ENCODE peak calls at places on chromosomes 4 and X, in nine cellular contexts. One of them, this sample, is unnamed.

GRCh38 chr4:26061248-26061986 is 147.4 kb downstream of the SMIM20 start:
- DNase-seq in activated CD8-positive, alpha-beta T cell treated with anti-CD3 and anti-CD28 coated beads, Interleukin-2, amount 10 ng/mL, durations not matched to agents 7 days and 5 days: peak; percentile 51
- DNase-seq in NCI-H2107: no peak
- DNase-seq in spleen: no peak
- DNase-seq in H9: peak; percentile 72
- DNase-seq in tibial artery: no peak
- DNase-seq in cardiac muscle cell: peak; percentile 60
- DNase-seq in NCI-H1694: no peak
- DNase-seq in AG09319: no peak
- DNase-seq in this sample: peak; percentile 50

GRCh38 chrX:149527705-149528104 is 13.1 kb upstream of the EOLA1 start:
- DNase-seq in AG09319: no peak
- DNase-seq in H9: no peak
- DNase-seq in tibial artery: no peak
- DNase-seq in spleen: no peak
- DNase-seq in activated CD8-positive, alpha-beta T cell treated with anti-CD3 and anti-CD28 coated beads, Interleukin-2, amount 10 ng/mL, durations not matched to agents 7 days and 5 days: peak; percentile 47
- DNase-seq in NCI-H1694: peak; percentile 39
- DNase-seq in cardiac muscle cell: peak; percentile 24
- DNase-seq in NCI-H2107: no peak
- DNase-seq in this sample: peak; percentile 33

GRCh38 chr4:150136481-150136880 is 58.2 kb downstream of the DCLK2 start:
- DNase-seq in activated CD8-positive, alpha-beta T cell treated with anti-CD3 and anti-CD28 coated beads, Interleukin-2, amount 10 ng/mL, durations not matched to agents 7 days and 5 days: no peak
- DNase-seq in spleen: no peak
- DNase-seq in NCI-H1694: no peak
- DNase-seq in cardiac muscle cell: peak; percentile 44
- DNase-seq in AG09319: no peak
- DNase-seq in H9: no peak
- DNase-seq in tibial artery: no peak
- DNase-seq in NCI-H2107: no peak
- DNase-seq in this sample: peak; percentile 73

GRCh38 chr4:115970859-115971258 is 857.4 kb upstream of the NDST4 start:
- DNase-seq in NCI-H1694: no peak
- DNase-seq in spleen: no peak
- DNase-seq in cardiac muscle cell: no peak
- DNase-seq in tibial artery: no peak
- DNase-seq in AG09319: no peak
- DNase-seq in NCI-H2107: no peak
- DNase-seq in H9: no peak
- DNase-seq in activated CD8-positive, alpha-beta T cell treated with anti-CD3 and anti-CD28 coated beads, Interleukin-2, amount 10 ng/mL, durations not matched to agents 7 days and 5 days: no peak
- DNase-seq in this sample: no peak

GRCh38 chrX:30659421-30659820 is 6.2 kb downstream of the GK start:
- DNase-seq in spleen: no peak
- DNase-seq in NCI-H2107: no peak
- DNase-seq in tibial artery: no peak
- DNase-seq in AG09319: no peak
- DNase-seq in cardiac muscle cell: peak; percentile 85
- DNase-seq in H9: no peak
- DNase-seq in activated CD8-positive, alpha-beta T cell treated with anti-CD3 and anti-CD28 coated beads, Interleukin-2, amount 10 ng/mL, durations not matched to agents 7 days and 5 days: no peak
- DNase-seq in NCI-H1694: no peak
- DNase-seq in this sample: peak; percentile 64

GRCh38 chrX:64975989-64976672 is at the start of gene ZC4H2:
- DNase-seq in H9: peak; percentile 81
- DNase-seq in NCI-H1694: peak; percentile 66
- DNase-seq in cardiac muscle cell: peak; percentile 83
- DNase-seq in activated CD8-positive, alpha-beta T cell treated with anti-CD3 and anti-CD28 coated beads, Interleukin-2, amount 10 ng/mL, durations not matched to agents 7 days and 5 days: peak; percentile 75
- DNase-seq in AG09319: peak; percentile 30
- DNase-seq in NCI-H2107: no peak
- DNase-seq in spleen: peak; percentile 90
- DNase-seq in tibial artery: peak; percentile 69
- DNase-seq in this sample: peak; percentile 81

GRCh38 chr4:56979674-56980073 is 978 bp downstream of the POLR2B start:
- DNase-seq in NCI-H2107: no peak
- DNase-seq in NCI-H1694: no peak
- DNase-seq in AG09319: no peak
- DNase-seq in H9: peak; percentile 32
- DNase-seq in spleen: no peak
- DNase-seq in tibial artery: no peak
- DNase-seq in cardiac muscle cell: peak; percentile 42
- DNase-seq in activated CD8-positive, alpha-beta T cell treated with anti-CD3 and anti-CD28 coated beads, Interleukin-2, amount 10 ng/mL, durations not matched to agents 7 days and 5 days: peak; percentile 77
- DNase-seq in this sample: no peak

GRCh38 chr4:81337211-81337610 is 122.2 kb upstream of the PRKG2 start:
- DNase-seq in cardiac muscle cell: no peak
- DNase-seq in H9: no peak
- DNase-seq in tibial artery: no peak
- DNase-seq in activated CD8-positive, alpha-beta T cell treated with anti-CD3 and anti-CD28 coated beads, Interleukin-2, amount 10 ng/mL, durations not matched to agents 7 days and 5 days: no peak
- DNase-seq in AG09319: no peak
- DNase-seq in NCI-H2107: no peak
- DNase-seq in spleen: no peak
- DNase-seq in NCI-H1694: no peak
- DNase-seq in this sample: no peak

GRCh38 chrX:10106801-10107200 is 50.0 kb upstream of the CLCN4 start:
- DNase-seq in activated CD8-positive, alpha-beta T cell treated with anti-CD3 and anti-CD28 coated beads, Interleukin-2, amount 10 ng/mL, durations not matched to agents 7 days and 5 days: peak; percentile 73
- DNase-seq in spleen: peak; percentile 87
- DNase-seq in NCI-H2107: no peak
- DNase-seq in H9: no peak
- DNase-seq in cardiac muscle cell: no peak
- DNase-seq in tibial artery: no peak
- DNase-seq in AG09319: no peak
- DNase-seq in NCI-H1694: no peak
- DNase-seq in this sample: no peak

GRCh38 chr4:141912831-141913230 is 276.4 kb downstream of the IL15 start:
- DNase-seq in NCI-H1694: no peak
- DNase-seq in NCI-H2107: no peak
- DNase-seq in activated CD8-positive, alpha-beta T cell treated with anti-CD3 and anti-CD28 coated beads, Interleukin-2, amount 10 ng/mL, durations not matched to agents 7 days and 5 days: no peak
- DNase-seq in H9: no peak
- DNase-seq in cardiac muscle cell: peak; percentile 50
- DNase-seq in AG09319: no peak
- DNase-seq in spleen: no peak
- DNase-seq in tibial artery: peak; percentile 20
- DNase-seq in this sample: no peak

GRCh38 chrX:53682885-53683555 is 3.5 kb downstream of the HUWE1 start:
- DNase-seq in activated CD8-positive, alpha-beta T cell treated with anti-CD3 and anti-CD28 coated beads, Interleukin-2, amount 10 ng/mL, durations not matched to agents 7 days and 5 days: peak; percentile 63
- DNase-seq in AG09319: no peak
- DNase-seq in H9: peak; percentile 52
- DNase-seq in tibial artery: peak; percentile 26
- DNase-seq in cardiac muscle cell: peak; percentile 59
- DNase-seq in spleen: no peak
- DNase-seq in NCI-H2107: no peak
- DNase-seq in NCI-H1694: peak; percentile 23
- DNase-seq in this sample: peak; percentile 58

GRCh38 chr4:55397521-55398321 is 2.0 kb downstream of the TMEM165 start:
- DNase-seq in spleen: no peak
- DNase-seq in tibial artery: no peak
- DNase-seq in activated CD8-positive, alpha-beta T cell treated with anti-CD3 and anti-CD28 coated beads, Interleukin-2, amount 10 ng/mL, durations not matched to agents 7 days and 5 days: no peak
- DNase-seq in H9: no peak
- DNase-seq in AG09319: no peak
- DNase-seq in NCI-H2107: no peak
- DNase-seq in NCI-H1694: no peak
- DNase-seq in cardiac muscle cell: peak; percentile 87
- DNase-seq in this sample: peak; percentile 45

GRCh38 chr4:2364654-2365053 is 53.8 kb downstream of the ZFYVE28 start:
- DNase-seq in AG09319: peak; percentile 27
- DNase-seq in cardiac muscle cell: peak; percentile 69
- DNase-seq in activated CD8-positive, alpha-beta T cell treated with anti-CD3 and anti-CD28 coated beads, Interleukin-2, amount 10 ng/mL, durations not matched to agents 7 days and 5 days: peak; percentile 69
- DNase-seq in H9: no peak
- DNase-seq in NCI-H1694: no peak
- DNase-seq in spleen: peak; percentile 86
- DNase-seq in NCI-H2107: no peak
- DNase-seq in tibial artery: no peak
- DNase-seq in this sample: peak; percentile 13

GRCh38 chr4:56907489-56908205 is at the start of gene REST:
- DNase-seq in AG09319: no peak
- DNase-seq in NCI-H1694: no peak
- DNase-seq in tibial artery: peak; percentile 59
- DNase-seq in H9: peak; percentile 97
- DNase-seq in cardiac muscle cell: peak; percentile 82
- DNase-seq in NCI-H2107: no peak
- DNase-seq in spleen: peak; percentile 96
- DNase-seq in activated CD8-positive, alpha-beta T cell treated with anti-CD3 and anti-CD28 coated beads, Interleukin-2, amount 10 ng/mL, durations not matched to agents 7 days and 5 days: peak; percentile 82
- DNase-seq in this sample: peak; percentile 56

GRCh38 chr4:186934841-186935443 is 211.3 kb upstream of the FAT1 start:
- DNase-seq in NCI-H2107: no peak
- DNase-seq in activated CD8-positive, alpha-beta T cell treated with anti-CD3 and anti-CD28 coated beads, Interleukin-2, amount 10 ng/mL, durations not matched to agents 7 days and 5 days: no peak
- DNase-seq in H9: no peak
- DNase-seq in spleen: no peak
- DNase-seq in cardiac muscle cell: no peak
- DNase-seq in AG09319: no peak
- DNase-seq in tibial artery: no peak
- DNase-seq in NCI-H1694: no peak
- DNase-seq in this sample: no peak

GRCh38 chr4:7860600-7861158 is 79.0 kb downstream of the AFAP1 start:
- DNase-seq in tibial artery: no peak
- DNase-seq in activated CD8-positive, alpha-beta T cell treated with anti-CD3 and anti-CD28 coated beads, Interleukin-2, amount 10 ng/mL, durations not matched to agents 7 days and 5 days: no peak
- DNase-seq in AG09319: no peak
- DNase-seq in cardiac muscle cell: no peak
- DNase-seq in H9: no peak
- DNase-seq in spleen: no peak
- DNase-seq in NCI-H2107: no peak
- DNase-seq in NCI-H1694: peak; percentile 50
- DNase-seq in this sample: no peak

GRCh38 chrX:113522814-113523213 is 682.2 kb upstream of the AMOT start:
- DNase-seq in spleen: no peak
- DNase-seq in AG09319: no peak
- DNase-seq in activated CD8-positive, alpha-beta T cell treated with anti-CD3 and anti-CD28 coated beads, Interleukin-2, amount 10 ng/mL, durations not matched to agents 7 days and 5 days: no peak
- DNase-seq in H9: no peak
- DNase-seq in cardiac muscle cell: peak; percentile 41
- DNase-seq in NCI-H1694: no peak
- DNase-seq in tibial artery: no peak
- DNase-seq in NCI-H2107: no peak
- DNase-seq in this sample: no peak

GRCh38 chr4:31918891-31919290 is 1198.7 kb downstream of the PCDH7 start:
- DNase-seq in cardiac muscle cell: peak; percentile 53
- DNase-seq in H9: no peak
- DNase-seq in spleen: no peak
- DNase-seq in activated CD8-positive, alpha-beta T cell treated with anti-CD3 and anti-CD28 coated beads, Interleukin-2, amount 10 ng/mL, durations not matched to agents 7 days and 5 days: no peak
- DNase-seq in AG09319: no peak
- DNase-seq in tibial artery: no peak
- DNase-seq in NCI-H1694: no peak
- DNase-seq in NCI-H2107: no peak
- DNase-seq in this sample: no peak

GRCh38 chrX:18702362-18703195 is 4.9 kb upstream of the PPEF1 start:
- DNase-seq in cardiac muscle cell: peak; percentile 75
- DNase-seq in AG09319: peak; percentile 38
- DNase-seq in spleen: no peak
- DNase-seq in NCI-H2107: no peak
- DNase-seq in tibial artery: no peak
- DNase-seq in H9: no peak
- DNase-seq in NCI-H1694: no peak
- DNase-seq in activated CD8-positive, alpha-beta T cell treated with anti-CD3 and anti-CD28 coated beads, Interleukin-2, amount 10 ng/mL, durations not matched to agents 7 days and 5 days: no peak
- DNase-seq in this sample: peak; percentile 43

GRCh38 chr4:170247585-170247984 is 157.8 kb upstream of the AADAT start:
- DNase-seq in cardiac muscle cell: no peak
- DNase-seq in spleen: no peak
- DNase-seq in tibial artery: no peak
- DNase-seq in NCI-H1694: no peak
- DNase-seq in AG09319: no peak
- DNase-seq in NCI-H2107: no peak
- DNase-seq in H9: no peak
- DNase-seq in activated CD8-positive, alpha-beta T cell treated with anti-CD3 and anti-CD28 coated beads, Interleukin-2, amount 10 ng/mL, durations not matched to agents 7 days and 5 days: no peak
- DNase-seq in this sample: no peak

GRCh38 chrX:76428243-76429130 is 977 bp downstream of the MAGEE1 start:
- DNase-seq in cardiac muscle cell: no peak
- DNase-seq in tibial artery: no peak
- DNase-seq in AG09319: no peak
- DNase-seq in NCI-H1694: no peak
- DNase-seq in NCI-H2107: no peak
- DNase-seq in spleen: peak; percentile 90
- DNase-seq in activated CD8-positive, alpha-beta T cell treated with anti-CD3 and anti-CD28 coated beads, Interleukin-2, amount 10 ng/mL, durations not matched to agents 7 days and 5 days: peak; percentile 63
- DNase-seq in H9: peak; percentile 44
- DNase-seq in this sample: no peak

GRCh38 chr4:159516556-159516955 is 413.7 kb downstream of the RAPGEF2 start:
- DNase-seq in NCI-H1694: no peak
- DNase-seq in cardiac muscle cell: peak; percentile 14
- DNase-seq in activated CD8-positive, alpha-beta T cell treated with anti-CD3 and anti-CD28 coated beads, Interleukin-2, amount 10 ng/mL, durations not matched to agents 7 days and 5 days: no peak
- DNase-seq in tibial artery: no peak
- DNase-seq in AG09319: no peak
- DNase-seq in NCI-H2107: no peak
- DNase-seq in H9: no peak
- DNase-seq in spleen: no peak
- DNase-seq in this sample: peak; percentile 84

This sample was measured in astrocyte of the spinal cord.